ENCODE peak calls at places on chromosome 7, in nine cellular contexts. O is fibroblast of villous mesenchyme; F is heart left ventricle; U is CD8-positive, alpha-beta memory T cell; X is uterus; A is psoas muscle; L is astrocyte of the cerebellum; E is A549; P is upper lobe of right lung. C is an unnamed sample.

GRCh38 chr7:111159426-111159825 is 68.5 kb downstream of the LRRN3 start:
- DNase-seq in O (peak), F (no peak), U (no peak), X (no peak), A (no peak), L (no peak), E (no peak), P (no peak), C (no peak)

GRCh38 chr7:152180048-152180447 is 154.6 kb downstream of the GALNT11 start:
- DNase-seq in O (no peak), F (no peak), U (no peak), X (no peak), A (no peak), L (no peak), E (no peak), P (no peak), C (no peak)

GRCh38 chr7:131625817-131626372 is 69.5 kb upstream of the PODXL start:
- DNase-seq in O (peak), F (peak), U (no peak), X (peak), A (peak), L (no peak), E (peak), P (no peak), C (no peak)

GRCh38 chr7:75663302-75663907 is 75.3 kb downstream of the HIP1 start:
- DNase-seq in O (no peak), F (no peak), U (no peak), X (no peak), A (no peak), L (no peak), E (no peak), P (no peak), C (no peak)

GRCh38 chr7:113113912-113114311 is 4.4 kb downstream of the SMIM30 start:
- DNase-seq in O (no peak), F (no peak), U (no peak), X (no peak), A (no peak), L (no peak), E (peak), P (no peak), C (no peak)

GRCh38 chr7:83524286-83525075 is 124.5 kb downstream of the SEMA3E start:
- DNase-seq in O (no peak), F (no peak), U (no peak), X (no peak), A (no peak), L (no peak), E (peak), P (no peak), C (no peak)

GRCh38 chr7:369981-370621 is 80.1 kb downstream of the FOXL3 start:
- DNase-seq in O (no peak), F (peak), U (no peak), X (no peak), A (no peak), L (no peak), E (no peak), P (no peak), C (peak)

GRCh38 chr7:74364061-74364460 is 74.9 kb downstream of the CLIP2 start:
- DNase-seq in O (no peak), F (no peak), U (no peak), X (no peak), A (no peak), L (no peak), E (peak), P (no peak), C (no peak)

GRCh38 chr7:34756025-34756437 is 98.0 kb downstream of the NPSR1 start:
- DNase-seq in O (no peak), F (no peak), U (no peak), X (no peak), A (no peak), L (no peak), E (no peak), P (no peak), C (peak)

GRCh38 chr7:76512941-76513816 is 2.8 kb downstream of the UPK3B start:
- DNase-seq in O (no peak), F (no peak), U (no peak), X (no peak), A (peak), L (no peak), E (peak), P (no peak), C (no peak)

GRCh38 chr7:10557375-10557774 is 416.3 kb upstream of the PHF14 start:
- DNase-seq in O (no peak), F (no peak), U (no peak), X (no peak), A (no peak), L (no peak), E (no peak), P (no peak), C (no peak)

GRCh38 chr7:25578991-25579687 is 350.9 kb upstream of the NPVF start:
- DNase-seq in O (no peak), F (no peak), U (no peak), X (no peak), A (no peak), L (no peak), E (no peak), P (no peak), C (no peak)

GRCh38 chr7:119175916-119176627 is 951.6 kb downstream of the ANKRD7 start:
- DNase-seq in O (peak), F (no peak), U (no peak), X (no peak), A (no peak), L (peak), E (peak), P (peak), C (peak)

GRCh38 chr7:27109533-27110162 is 7.2 kb upstream of the HOXA2 start:
- DNase-seq in O (no peak), F (no peak), U (no peak), X (no peak), A (no peak), L (no peak), E (no peak), P (no peak), C (no peak)

GRCh38 chr7:27107391-27107900 is 5.0 kb upstream of the HOXA2 start:
- DNase-seq in O (no peak), F (no peak), U (no peak), X (no peak), A (no peak), L (no peak), E (no peak), P (no peak), C (no peak)

GRCh38 chr7:27106906-27107250 is 4.4 kb upstream of the HOXA2 start:
- DNase-seq in O (no peak), F (no peak), U (no peak), X (no peak), A (no peak), L (no peak), E (no peak), P (no peak), C (no peak)

GRCh38 chr7:27107901-27108381 is 5.5 kb upstream of the HOXA2 start:
- DNase-seq in O (no peak), F (no peak), U (no peak), X (no peak), A (no peak), L (no peak), E (no peak), P (no peak), C (no peak)

GRCh38 chr7:27108390-27109127 is 6.1 kb upstream of the HOXA2 start:
- DNase-seq in O (no peak), F (no peak), U (no peak), X (no peak), A (peak), L (no peak), E (no peak), P (no peak), C (no peak)
- H3K4me3 ChIP-seq in O (no peak), F (no peak), U (no peak), X (no peak), A (peak), L (peak), E (no peak), P (peak), C (no peak)

DNA sequence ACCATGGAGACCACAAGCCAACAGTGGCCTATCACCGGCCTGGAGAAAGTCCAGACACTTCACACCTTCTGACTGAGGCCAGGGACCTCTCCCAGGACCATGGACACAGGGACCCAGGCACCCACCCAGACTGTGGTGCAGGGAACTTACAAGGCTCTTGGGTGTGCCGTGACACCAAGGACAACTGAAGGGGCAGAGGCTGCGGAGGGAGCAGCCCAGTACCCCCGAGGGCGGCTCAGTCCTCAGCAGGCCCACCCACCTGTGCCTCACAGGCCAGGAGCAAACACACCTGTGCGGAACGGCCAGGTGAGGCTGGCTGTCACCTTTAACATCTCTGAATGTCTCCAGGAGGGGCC is 182.3 kb downstream of the MAD1L1 start:
- DNase-seq in O (no peak), F (peak), U (no peak), X (no peak), A (no peak), L (no peak), E (no peak), P (no peak), C (no peak)
- H3K4me3 ChIP-seq in O (no peak), F (no peak), U (no peak), X (no peak), A (no peak), L (no peak), E (no peak), P (no peak), C (no peak)

DNA sequence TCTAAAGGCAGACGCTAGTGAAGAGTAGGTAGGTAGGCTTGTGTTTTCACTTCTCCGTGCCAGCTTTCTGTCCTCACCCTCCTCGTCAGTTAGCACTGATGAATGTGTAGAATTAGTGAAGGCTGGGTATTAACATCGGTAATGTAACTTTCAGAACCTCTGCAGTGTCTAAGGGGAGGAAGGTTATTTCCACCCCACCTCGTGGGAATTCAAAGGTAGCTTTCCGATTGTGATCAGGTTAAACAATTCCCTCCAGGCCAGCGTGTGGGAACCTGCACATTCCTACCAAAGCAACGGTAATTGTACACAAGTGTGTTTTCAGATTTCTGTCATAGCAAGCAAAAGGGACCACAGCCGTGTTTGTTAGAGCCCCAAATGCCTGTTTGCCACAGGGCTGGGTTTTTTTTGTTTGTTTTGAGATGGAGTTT is 405.0 kb upstream of the GALNT17 start:
- DNase-seq in O (no peak), F (no peak), U (no peak), X (no peak), A (no peak), L (no peak), E (no peak), P (no peak), C (no peak)
- H3K4me3 ChIP-seq in O (no peak), F (no peak), U (no peak), X (no peak), A (no peak), L (no peak), E (no peak), P (no peak), C (no peak)

DNA sequence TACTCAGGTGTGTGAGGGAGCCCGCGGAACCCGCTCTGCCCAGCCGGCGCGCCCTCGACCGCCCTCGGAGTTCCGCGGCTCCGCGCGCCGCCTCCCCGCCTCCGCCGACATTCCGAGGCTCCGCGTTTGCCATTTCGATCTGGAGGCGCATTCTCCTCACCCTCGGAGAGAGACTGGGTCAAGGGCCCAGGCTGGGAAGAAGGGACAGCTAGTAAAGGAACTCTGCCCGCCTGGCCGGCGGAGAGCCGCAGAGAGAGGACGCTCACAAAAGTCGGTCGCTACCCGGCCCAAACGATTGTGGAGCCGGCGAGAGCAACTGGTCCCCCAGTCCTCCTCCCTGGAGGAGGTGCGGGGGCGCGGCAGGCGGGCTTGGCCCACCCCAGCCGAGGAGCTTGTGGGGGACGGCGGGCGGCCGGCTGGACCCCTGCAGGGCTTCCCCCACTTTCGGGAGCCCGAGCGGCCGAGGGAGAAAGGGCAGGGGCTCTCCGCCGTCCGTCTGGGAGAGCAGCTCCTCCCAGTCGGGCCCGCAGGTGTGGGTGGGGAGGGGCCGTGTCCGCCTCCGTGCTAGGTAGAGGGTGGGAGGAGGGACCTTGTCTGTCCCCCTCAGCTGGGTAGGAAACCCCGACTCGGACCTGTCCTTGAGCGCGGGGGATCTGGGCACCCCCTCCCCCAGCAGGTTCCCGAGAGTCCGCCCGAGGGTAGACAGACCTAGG is 74.3 kb upstream of the LEP start:
- DNase-seq in O (no peak), F (no peak), U (no peak), X (no peak), A (no peak), L (no peak), E (no peak), P (no peak), C (no peak)
- H3K4me3 ChIP-seq in O (peak), F (peak), U (peak), X (peak), A (peak), L (peak), E (peak), P (peak), C (peak)

GRCh38 chr7:97734255-97734654 is 2.4 kb downstream of the TAC1 start:
- DNase-seq in O (no peak), F (no peak), U (no peak), X (no peak), A (no peak), L (no peak), E (no peak), P (no peak), C (no peak)
- H3K4me3 ChIP-seq in O (no peak), F (no peak), U (no peak), X (no peak), A (no peak), L (no peak), E (no peak), P (no peak), C (peak)

GRCh38 chr7:70681847-70682350 is 450.0 kb upstream of the GALNT17 start:
- DNase-seq in O (peak), F (no peak), U (no peak), X (no peak), A (no peak), L (no peak), E (no peak), P (no peak), C (no peak)
- H3K4me3 ChIP-seq in O (no peak), F (peak), U (peak), X (no peak), A (no peak), L (no peak), E (no peak), P (no peak), C (no peak)

DNA sequence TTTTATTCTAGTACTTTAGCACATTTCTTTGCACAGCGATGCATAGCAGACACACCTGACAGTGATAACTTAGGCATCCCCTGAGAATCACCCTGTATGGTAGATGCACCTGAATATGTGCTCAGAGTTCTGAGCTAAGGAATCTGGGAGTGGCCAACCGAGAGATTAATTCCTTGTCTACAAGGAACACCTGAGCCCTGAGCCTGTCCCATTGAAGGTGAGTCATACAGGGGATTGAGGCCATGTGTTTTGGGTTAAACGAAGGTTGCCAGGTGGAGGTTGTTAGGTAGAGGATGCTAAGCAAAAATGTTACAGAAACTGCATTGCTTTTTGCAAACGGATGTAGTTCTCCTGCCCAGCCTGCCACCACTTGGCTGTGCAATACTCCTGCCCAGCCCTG is 128.9 kb downstream of the AMPH start:
- DNase-seq in O (no peak), F (no peak), U (no peak), X (no peak), A (no peak), L (no peak), E (no peak), P (no peak), C (no peak)
- H3K4me3 ChIP-seq in O (no peak), F (no peak), U (no peak), X (no peak), A (no peak), L (no peak), E (no peak), P (no peak), C (no peak)

C was measured in dorsolateral prefrontal cortex.